ENCODE peak calls at places on chromosomes 4 and X, in five cellular contexts. U is PC-3, K is heart left ventricle, S is AG09309, C is adipocyte. H is an unnamed sample.

GRCh38 chr4:176579233-176579632 is 213.5 kb downstream of the VEGFC start:
- DNase-seq in U (peak), K (no peak), S (no peak), C (no peak), H (no peak)

GRCh38 chr4:31045724-31046318 is 325.7 kb downstream of the PCDH7 start:
- DNase-seq in U (peak), K (no peak), S (no peak), C (peak), H (no peak)

GRCh38 chr4:139768913-139769312 is 103.3 kb downstream of the MGST2 start:
- DNase-seq in U (no peak), K (no peak), S (no peak), C (no peak), H (no peak)

GRCh38 chrX:13837290-13837745 is 20.4 kb upstream of the GPM6B start:
- DNase-seq in U (no peak), K (no peak), S (no peak), C (no peak), H (no peak)

GRCh38 chr4:7999279-7999678 is 59.6 kb upstream of the AFAP1 start:
- DNase-seq in U (no peak), K (no peak), S (no peak), C (no peak), H (no peak)

GRCh38 chr4:145609494-145610427 is 9.4 kb upstream of the MMAA start:
- DNase-seq in U (peak), K (peak), S (peak), C (peak), H (no peak)

GRCh38 chr4:55435136-55435535 is 39.4 kb downstream of the TMEM165 start:
- DNase-seq in U (peak), K (no peak), S (no peak), C (peak), H (no peak)

GRCh38 chr4:12963291-12963690 is 520.8 kb downstream of the RAB28 start:
- DNase-seq in U (no peak), K (no peak), S (no peak), C (no peak), H (no peak)

GRCh38 chr4:16000708-16001483 is 37.9 kb upstream of the FGFBP2 start:
- DNase-seq in U (no peak), K (no peak), S (no peak), C (no peak), H (no peak)

GRCh38 chrX:40056420-40056819 is 41.3 kb downstream of the BCOR start:
- DNase-seq in U (no peak), K (no peak), S (no peak), C (no peak), H (no peak)

GRCh38 chrX:13762015-13762414 is 27.5 kb downstream of the OFD1 start:
- DNase-seq in U (no peak), K (no peak), S (no peak), C (no peak), H (no peak)

GRCh38 chrX:50978920-50979660 is 68.6 kb downstream of the BMP15 start:
- DNase-seq in U (no peak), K (no peak), S (no peak), C (no peak), H (no peak)

GRCh38 chrX:63012574-63012973 is 338.6 kb downstream of the SPIN4 start:
- DNase-seq in U (peak), K (no peak), S (no peak), C (peak), H (no peak)

GRCh38 chrX:72255445-72255844 is 16.6 kb upstream of the ERCC6L start:
- DNase-seq in U (no peak), K (no peak), S (no peak), C (no peak), H (no peak)

GRCh38 chr4:160316036-160316435 is 1213.2 kb downstream of the RAPGEF2 start:
- DNase-seq in U (peak), K (no peak), S (no peak), C (no peak), H (no peak)

GRCh38 chrX:134544614-134545255 is 84.8 kb downstream of the HPRT1 start:
- DNase-seq in U (no peak), K (no peak), S (no peak), C (no peak), H (no peak)

GRCh38 chrX:54181196-54181953 is 1.7 kb downstream of the FAM120C start:
- DNase-seq in U (peak), K (no peak), S (no peak), C (peak), H (peak)

GRCh38 chr4:180086480-180087170 is 2156.6 kb upstream of the TENM3 start:
- DNase-seq in U (no peak), K (no peak), S (no peak), C (no peak), H (no peak)

GRCh38 chrX:84907324-84907946 is 96.2 kb upstream of the APOOL start:
- DNase-seq in U (peak), K (no peak), S (no peak), C (peak), H (peak)

GRCh38 chr4:123398803-123399637 is 2.4 kb downstream of the SPRY1 start:
- DNase-seq in U (peak), K (peak), S (no peak), C (peak), H (no peak)

GRCh38 chr4:10082047-10082446 is 34.6 kb downstream of the WDR1 start:
- DNase-seq in U (no peak), K (peak), S (no peak), C (no peak), H (no peak)

GRCh38 chr4:183450108-183450507 is 5.7 kb downstream of the CDKN2AIP start:
- DNase-seq in U (no peak), K (no peak), S (no peak), C (no peak), H (no peak)

GRCh38 chr4:15575951-15576350 is 79.2 kb downstream of the FBXL5 start:
- DNase-seq in U (no peak), K (no peak), S (no peak), C (no peak), H (no peak)

GRCh38 chr4:148447672-148448071 is 5.5 kb upstream of the NR3C2 start:
- DNase-seq in U (peak), K (no peak), S (no peak), C (peak), H (no peak)

GRCh38 chr4:138053601-138054322 is 188.4 kb downstream of the SLC7A11 start:
- DNase-seq in U (peak), K (no peak), S (peak), C (peak), H (peak)

DNA sequence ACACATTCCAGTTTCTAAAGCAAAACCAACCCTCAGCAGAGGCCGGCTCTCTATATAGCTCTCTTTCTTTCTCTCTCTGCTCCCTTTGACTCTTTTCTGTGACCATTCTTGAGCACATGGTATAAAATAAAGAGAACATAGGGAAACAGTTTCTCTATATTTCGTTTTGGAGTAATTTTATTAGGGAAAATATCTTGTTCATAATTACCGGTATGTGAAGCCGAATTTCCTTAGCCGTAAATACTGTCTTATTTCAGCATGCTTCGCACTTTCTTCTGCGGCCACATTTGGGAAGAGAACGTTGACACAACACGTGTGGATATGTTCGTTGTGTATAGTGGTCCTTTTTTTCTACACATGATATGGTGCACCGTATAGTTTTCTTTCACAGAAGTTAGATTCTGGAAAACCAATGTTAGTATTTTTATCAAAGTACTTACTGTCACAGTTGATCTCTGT is 4.9 kb upstream of the LEF1 start:
- DNase-seq in U (no peak), K (no peak), S (no peak), C (no peak), H (no peak)
- H3K4me3 ChIP-seq in U (peak), K (peak), S (peak), C (peak), H (peak)

DNA sequence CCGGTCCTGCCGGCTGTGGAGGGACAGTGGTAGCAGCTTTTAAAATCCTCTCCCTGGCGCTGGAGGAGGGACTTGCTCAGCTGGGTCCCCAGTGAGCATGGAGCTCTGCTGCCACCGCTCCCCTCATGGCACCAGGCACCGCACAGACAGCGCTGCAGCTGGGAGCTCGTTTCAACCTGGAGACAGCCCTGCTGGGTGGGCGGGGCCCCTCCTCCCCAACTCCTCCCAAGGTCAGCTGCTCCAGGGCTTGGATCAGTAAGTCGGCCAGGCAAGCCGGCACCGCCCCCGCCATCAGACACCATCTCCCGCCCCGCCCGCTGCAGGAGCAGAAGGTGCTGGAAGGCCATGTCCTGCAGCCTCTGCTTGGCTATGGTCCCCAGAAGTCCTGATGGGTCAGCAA is 16.4 kb downstream of the ZFYVE28 start:
- DNase-seq in U (peak), K (peak), S (no peak), C (peak), H (no peak)
- H3K4me3 ChIP-seq in U (peak), K (peak), S (peak), C (peak), H (peak)

GRCh38 chr4:17817027-17817426 is 6.2 kb downstream of the NCAPG start:
- DNase-seq in U (peak), K (no peak), S (peak), C (peak), H (peak)
- H3K4me3 ChIP-seq in U (no peak), K (no peak), S (no peak), C (no peak), H (no peak)

DNA sequence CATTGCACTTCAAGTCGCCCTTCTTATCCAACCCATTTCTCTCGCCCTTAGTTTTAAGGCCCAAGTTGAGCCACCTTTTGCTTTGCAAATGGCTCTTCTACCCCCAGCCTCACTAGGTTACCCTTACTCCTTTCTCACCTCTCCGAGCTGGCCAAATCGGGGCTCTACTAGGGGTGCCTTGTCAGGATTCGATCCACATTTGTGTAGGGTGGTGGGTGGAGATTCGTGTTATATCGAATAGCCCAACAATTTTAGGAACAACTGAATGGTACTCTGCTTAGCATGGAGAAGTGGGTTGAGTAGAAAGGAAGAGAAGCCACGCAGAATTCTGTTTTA is 3.5 kb downstream of the SLIT2 start:
- DNase-seq in U (no peak), K (no peak), S (no peak), C (no peak), H (no peak)
- H3K4me3 ChIP-seq in U (peak), K (peak), S (peak), C (peak), H (peak)

DNA sequence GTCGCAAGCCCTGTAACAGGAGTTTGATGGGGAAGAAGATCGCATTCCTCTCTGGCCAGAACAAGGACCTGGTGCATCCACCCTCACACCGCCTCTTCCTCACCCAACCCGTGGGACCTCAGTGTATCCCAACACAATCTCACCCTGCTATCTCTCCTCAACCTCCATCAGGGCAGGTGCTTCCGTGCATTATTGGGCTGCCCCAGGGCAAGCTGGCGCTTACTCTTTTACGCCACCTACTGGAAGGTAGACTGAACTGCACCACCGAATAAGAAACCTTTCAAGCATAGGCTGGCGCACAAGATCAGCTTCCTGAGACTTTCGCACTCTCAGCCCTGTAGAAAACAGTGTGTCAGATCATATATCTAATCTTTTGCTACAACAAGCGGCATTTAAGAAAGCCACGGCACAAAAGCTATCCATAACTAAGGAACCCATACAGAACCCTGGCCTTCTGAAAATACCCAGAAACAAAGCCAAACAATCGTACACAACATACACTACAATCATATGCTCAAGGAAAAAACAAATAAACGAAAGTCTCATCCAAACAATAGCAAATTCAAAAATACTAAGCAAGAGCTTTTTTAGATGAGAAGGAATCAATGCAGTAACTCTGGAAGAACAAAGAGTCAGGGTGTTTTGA is 209.3 kb downstream of the UGT8 start:
- DNase-seq in U (peak), K (no peak), S (no peak), C (peak), H (no peak)
- H3K4me3 ChIP-seq in U (peak), K (no peak), S (no peak), C (no peak), H (no peak)

GRCh38 chr4:188429965-188430364 is 290.7 kb downstream of the TRIML1 start:
- DNase-seq in U (no peak), K (no peak), S (no peak), C (no peak), H (no peak)
- H3K4me3 ChIP-seq in U (no peak), K (no peak), S (no peak), C (no peak), H (no peak)

DNA sequence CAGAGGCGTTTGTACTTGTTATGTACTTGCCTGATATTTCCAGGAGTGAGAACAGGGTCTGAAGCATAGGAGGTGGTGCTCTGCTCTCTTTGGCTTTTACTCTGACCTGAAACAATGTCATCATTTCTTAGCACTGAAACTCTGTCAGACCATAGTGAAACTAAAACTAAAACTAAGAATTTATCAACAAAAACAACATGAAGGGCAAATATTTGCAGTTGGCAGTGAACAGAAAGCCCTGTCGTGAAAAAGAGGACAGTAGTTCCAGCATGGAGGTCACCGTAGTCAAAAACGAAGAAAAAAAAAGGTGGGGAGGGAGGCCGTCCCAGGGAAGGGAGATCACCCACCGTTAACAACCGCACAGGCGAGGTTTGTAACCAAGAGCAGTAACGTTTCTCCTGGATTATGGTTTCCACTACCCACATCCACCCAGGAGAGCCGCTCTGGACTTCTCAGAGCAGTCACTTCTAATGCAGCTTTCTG is 97.5 kb downstream of the ANK2 start:
- DNase-seq in U (no peak), K (no peak), S (no peak), C (peak), H (no peak)
- H3K4me3 ChIP-seq in U (no peak), K (peak), S (peak), C (peak), H (no peak)

GRCh38 chr4:182240161-182241130 is 2.8 kb upstream of the TENM3 start:
- DNase-seq in U (no peak), K (no peak), S (no peak), C (peak), H (peak)
- H3K4me3 ChIP-seq in U (no peak), K (no peak), S (no peak), C (peak), H (no peak)

GRCh38 chr4:53592686-53593641 is 1.7 kb upstream of the LNX1 start:
- DNase-seq in U (no peak), K (peak), S (no peak), C (no peak), H (no peak)

GRCh38 chr4:53595823-53596222 is 4.5 kb upstream of the LNX1 start:
- DNase-seq in U (no peak), K (no peak), S (no peak), C (no peak), H (no peak)

GRCh38 chr4:53592128-53592527 is 842 bp upstream of the LNX1 start:
- DNase-seq in U (no peak), K (no peak), S (no peak), C (no peak), H (no peak)

GRCh38 chr4:53595204-53595603 is 3.9 kb upstream of the LNX1 start:
- DNase-seq in U (no peak), K (no peak), S (no peak), C (no peak), H (no peak)

DNA sequence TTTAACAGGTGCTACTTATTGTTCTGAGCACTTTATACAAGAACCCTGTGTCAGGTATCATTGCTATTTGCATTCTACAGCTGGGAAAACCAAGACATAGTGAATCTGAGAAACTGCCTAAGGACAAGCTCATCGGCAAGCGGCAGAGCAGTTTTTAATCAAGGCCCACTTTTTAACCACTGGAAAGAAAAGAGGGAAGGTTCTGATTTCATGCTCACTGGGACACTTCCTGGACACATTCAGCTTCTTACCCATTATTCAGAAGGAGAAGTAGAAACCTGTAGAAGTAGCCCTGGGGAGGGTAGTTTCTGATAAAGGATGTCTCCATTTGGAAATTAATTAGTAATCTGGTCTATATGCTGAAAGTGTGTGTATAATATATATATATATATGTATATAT is 2.5 kb upstream of the LNX1 start:
- DNase-seq in U (no peak), K (no peak), S (no peak), C (no peak), H (no peak)
- H3K4me3 ChIP-seq in U (no peak), K (no peak), S (no peak), C (no peak), H (no peak)

GRCh38 chr4:153222790-153223417 is 18.7 kb downstream of the TRIM2 start:
- DNase-seq in U (peak), K (peak), S (no peak), C (peak), H (no peak)

GRCh38 chr4:153223935-153224334 is 19.7 kb downstream of the TRIM2 start:
- DNase-seq in U (peak), K (no peak), S (no peak), C (peak), H (no peak)

GRCh38 chr4:153222162-153222789 is 18.0 kb downstream of the TRIM2 start:
- DNase-seq in U (peak), K (peak), S (no peak), C (peak), H (peak)

GRCh38 chr4:153224474-153224873 is 20.2 kb downstream of the TRIM2 start:
- DNase-seq in U (no peak), K (no peak), S (no peak), C (no peak), H (no peak)

DNA sequence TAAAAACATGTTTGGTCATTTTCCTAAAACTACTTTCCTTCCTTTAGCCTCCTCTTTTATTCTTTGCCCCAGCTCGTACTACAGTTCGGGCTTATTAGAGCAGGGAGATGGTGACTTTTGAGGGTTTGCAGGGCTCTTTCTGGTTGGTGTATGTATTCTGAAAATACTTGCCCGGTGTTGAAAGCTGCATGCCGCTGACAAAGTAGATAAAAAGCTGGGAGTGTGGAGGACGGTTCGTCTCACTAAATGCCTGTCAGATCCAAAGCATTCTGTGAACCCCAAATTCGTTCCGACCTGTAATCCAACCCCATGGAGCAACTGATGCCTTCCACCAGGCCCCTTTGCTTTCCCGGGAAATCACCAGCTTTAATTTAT is 19.2 kb downstream of the TRIM2 start:
- DNase-seq in U (no peak), K (no peak), S (no peak), C (peak), H (no peak)
- H3K4me3 ChIP-seq in U (peak), K (peak), S (peak), C (peak), H (peak)

H was measured in skeletal muscle cell.